ENCODE peak calls at places on chromosomes 11 and 22, in six cellular contexts. One of them, this sample, is unnamed. For H3K4me1, the result is how much of the 10 kb centered on the place peaks cover.

GRCh38 chr22:36160499-36160942 is at the start of gene APOL3:
- DNase-seq in body of pancreas: peak
- DNase-seq in MM.1S: peak
- DNase-seq in Peyer's patch: peak
- DNase-seq in psoas muscle: peak
- DNase-seq in adipocyte: peak
- DNase-seq in this sample: peak

GRCh38 chr22:42959472-42960145 is 55.3 kb downstream of the PACSIN2 start:
- DNase-seq in body of pancreas: peak
- DNase-seq in MM.1S: no peak
- DNase-seq in Peyer's patch: no peak
- DNase-seq in psoas muscle: no peak
- DNase-seq in adipocyte: peak
- DNase-seq in this sample: peak

GRCh38 chr11:127656266-127656879 is 655.8 kb upstream of the KIRREL3 start:
- DNase-seq in body of pancreas: no peak
- DNase-seq in MM.1S: no peak
- DNase-seq in Peyer's patch: no peak
- DNase-seq in psoas muscle: no peak
- DNase-seq in adipocyte: peak
- DNase-seq in this sample: no peak

GRCh38 chr22:19998991-19999820 is 17.4 kb downstream of the ARVCF start:
- DNase-seq in body of pancreas: no peak
- DNase-seq in MM.1S: no peak
- DNase-seq in Peyer's patch: no peak
- DNase-seq in psoas muscle: peak
- DNase-seq in adipocyte: no peak
- DNase-seq in this sample: peak

GRCh38 chr11:105236631-105237030 is 97.1 kb upstream of the CARD18 start:
- DNase-seq in body of pancreas: no peak
- DNase-seq in MM.1S: no peak
- DNase-seq in Peyer's patch: no peak
- DNase-seq in psoas muscle: no peak
- DNase-seq in adipocyte: peak
- DNase-seq in this sample: no peak

GRCh38 chr11:65279713-65280459 is 18.1 kb downstream of the POLA2 start:
- DNase-seq in body of pancreas: peak
- DNase-seq in MM.1S: no peak
- DNase-seq in Peyer's patch: no peak
- DNase-seq in psoas muscle: peak
- DNase-seq in adipocyte: peak
- DNase-seq in this sample: no peak

GRCh38 chr22:29635734-29636357 is 32.4 kb downstream of the NF2 start:
- DNase-seq in body of pancreas: no peak
- DNase-seq in MM.1S: peak
- DNase-seq in Peyer's patch: no peak
- DNase-seq in psoas muscle: no peak
- DNase-seq in adipocyte: peak
- DNase-seq in this sample: no peak

GRCh38 chr11:93738647-93739081 is 2.6 kb downstream of the TAF1D start:
- DNase-seq in body of pancreas: no peak
- DNase-seq in MM.1S: no peak
- DNase-seq in Peyer's patch: no peak
- DNase-seq in psoas muscle: no peak
- DNase-seq in adipocyte: no peak
- DNase-seq in this sample: no peak

GRCh38 chr22:37082251-37082650 is 27.3 kb downstream of the TMPRSS6 start:
- DNase-seq in body of pancreas: no peak
- DNase-seq in MM.1S: no peak
- DNase-seq in Peyer's patch: no peak
- DNase-seq in psoas muscle: no peak
- DNase-seq in adipocyte: no peak
- DNase-seq in this sample: no peak

GRCh38 chr22:32644252-32645100 is 157.0 kb upstream of the TIMP3 start:
- DNase-seq in body of pancreas: peak
- DNase-seq in MM.1S: no peak
- DNase-seq in Peyer's patch: peak
- DNase-seq in psoas muscle: peak
- DNase-seq in adipocyte: peak
- DNase-seq in this sample: peak

GRCh38 chr11:132782102-132782501 is 750.2 kb downstream of the OPCML start:
- DNase-seq in body of pancreas: no peak
- DNase-seq in MM.1S: no peak
- DNase-seq in Peyer's patch: no peak
- DNase-seq in psoas muscle: no peak
- DNase-seq in adipocyte: no peak
- DNase-seq in this sample: no peak

GRCh38 chr11:55501014-55501413 is 53.3 kb upstream of the OR4C15 start:
- DNase-seq in body of pancreas: no peak
- DNase-seq in MM.1S: no peak
- DNase-seq in Peyer's patch: no peak
- DNase-seq in psoas muscle: no peak
- DNase-seq in adipocyte: no peak
- DNase-seq in this sample: no peak

GRCh38 chr11:76589945-76590630 is 80.5 kb downstream of the LRRC32 start:
- DNase-seq in body of pancreas: no peak
- DNase-seq in MM.1S: no peak
- DNase-seq in Peyer's patch: no peak
- DNase-seq in psoas muscle: no peak
- DNase-seq in adipocyte: no peak
- DNase-seq in this sample: no peak
- H3K4me1 ChIP-seq in body of pancreas: under half
- H3K4me1 ChIP-seq in MM.1S: under half
- H3K4me1 ChIP-seq in Peyer's patch: under half
- H3K4me1 ChIP-seq in psoas muscle: under half
- H3K4me1 ChIP-seq in adipocyte: under half
- H3K4me1 ChIP-seq in this sample: under half

GRCh38 chr22:47147572-47147971 is 385.1 kb downstream of the TBC1D22A start:
- DNase-seq in body of pancreas: no peak
- DNase-seq in MM.1S: no peak
- DNase-seq in Peyer's patch: no peak
- DNase-seq in psoas muscle: no peak
- DNase-seq in adipocyte: no peak
- DNase-seq in this sample: peak
- H3K4me1 ChIP-seq in body of pancreas: under half
- H3K4me1 ChIP-seq in MM.1S: under half
- H3K4me1 ChIP-seq in Peyer's patch: under half
- H3K4me1 ChIP-seq in psoas muscle: under half
- H3K4me1 ChIP-seq in adipocyte: under half
- H3K4me1 ChIP-seq in this sample: under half

DNA sequence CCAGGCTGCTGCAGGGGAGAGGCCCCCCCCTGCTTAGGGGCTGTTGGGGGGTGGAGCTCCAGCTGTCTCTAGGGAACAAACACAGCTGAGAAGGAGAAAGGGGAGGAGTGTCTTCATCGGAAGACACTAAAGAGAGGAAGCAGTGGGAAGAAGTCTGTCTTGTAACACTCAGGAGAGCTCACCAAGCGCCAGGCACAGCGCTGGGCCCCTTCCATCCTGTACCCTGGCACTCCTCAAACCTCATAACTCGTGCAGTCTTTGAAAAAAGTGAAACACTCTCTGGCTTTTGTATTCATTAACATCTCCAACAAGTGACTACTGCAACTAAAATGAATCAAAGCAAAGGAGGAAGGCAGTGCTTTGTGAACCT is 67.4 kb upstream of the PRDM11 start:
- DNase-seq in body of pancreas: no peak
- DNase-seq in MM.1S: no peak
- DNase-seq in Peyer's patch: no peak
- DNase-seq in psoas muscle: no peak
- DNase-seq in adipocyte: no peak
- DNase-seq in this sample: no peak
- H3K4me1 ChIP-seq in body of pancreas: under half
- H3K4me1 ChIP-seq in MM.1S: under half
- H3K4me1 ChIP-seq in Peyer's patch: under half
- H3K4me1 ChIP-seq in psoas muscle: under half
- H3K4me1 ChIP-seq in adipocyte: under half
- H3K4me1 ChIP-seq in this sample: under half

GRCh38 chr22:22901578-22902218 is 14.1 kb downstream of the IGLL5 start:
- DNase-seq in body of pancreas: no peak
- DNase-seq in MM.1S: no peak
- DNase-seq in Peyer's patch: no peak
- DNase-seq in psoas muscle: peak
- DNase-seq in adipocyte: no peak
- DNase-seq in this sample: peak
- H3K4me1 ChIP-seq in body of pancreas: under half
- H3K4me1 ChIP-seq in MM.1S: under half
- H3K4me1 ChIP-seq in Peyer's patch: under half
- H3K4me1 ChIP-seq in psoas muscle: under half
- H3K4me1 ChIP-seq in adipocyte: under half
- H3K4me1 ChIP-seq in this sample: under half

GRCh38 chr11:122157540-122158173 is 41.6 kb upstream of the BLID start:
- DNase-seq in body of pancreas: no peak
- DNase-seq in MM.1S: no peak
- DNase-seq in Peyer's patch: no peak
- DNase-seq in psoas muscle: no peak
- DNase-seq in adipocyte: no peak
- DNase-seq in this sample: no peak

GRCh38 chr11:122161191-122161590 is 45.2 kb upstream of the BLID start:
- DNase-seq in body of pancreas: no peak
- DNase-seq in MM.1S: no peak
- DNase-seq in Peyer's patch: no peak
- DNase-seq in psoas muscle: no peak
- DNase-seq in adipocyte: no peak
- DNase-seq in this sample: no peak

GRCh38 chr11:122159861-122160260 is 43.8 kb upstream of the BLID start:
- DNase-seq in body of pancreas: no peak
- DNase-seq in MM.1S: no peak
- DNase-seq in Peyer's patch: no peak
- DNase-seq in psoas muscle: no peak
- DNase-seq in adipocyte: no peak
- DNase-seq in this sample: no peak

GRCh38 chr11:122162095-122162494 is 46.1 kb upstream of the BLID start:
- DNase-seq in body of pancreas: no peak
- DNase-seq in MM.1S: no peak
- DNase-seq in Peyer's patch: no peak
- DNase-seq in psoas muscle: no peak
- DNase-seq in adipocyte: peak
- DNase-seq in this sample: no peak

GRCh38 chr11:122159173-122159701 is 43.2 kb upstream of the BLID start:
- DNase-seq in body of pancreas: no peak
- DNase-seq in MM.1S: no peak
- DNase-seq in Peyer's patch: no peak
- DNase-seq in psoas muscle: no peak
- DNase-seq in adipocyte: peak
- DNase-seq in this sample: peak
- H3K4me1 ChIP-seq in body of pancreas: under half
- H3K4me1 ChIP-seq in MM.1S: under half
- H3K4me1 ChIP-seq in Peyer's patch: under half
- H3K4me1 ChIP-seq in psoas muscle: under half
- H3K4me1 ChIP-seq in adipocyte: half or more
- H3K4me1 ChIP-seq in this sample: under half

This sample was measured in right cardiac atrium.